ENCODE peak calls at places on chromosomes 2 and 18, in four cellular contexts. K is tibial nerve, Y is left ventricle myocardium inferior, E is transverse colon. J is an unnamed sample.

GRCh38 chr2:11132036-11132671 is 23.1 kb upstream of the SLC66A3 start:
- DNase-seq in K (no peak), Y (no peak), E (no peak), J (no peak)

GRCh38 chr2:85184231-85184630 is 51.0 kb downstream of the TCF7L1 start:
- DNase-seq in K (no peak), Y (no peak), E (no peak), J (no peak)

GRCh38 chr2:108586631-108587030 is 52.4 kb downstream of the LIMS1 start:
- DNase-seq in K (no peak), Y (no peak), E (no peak), J (no peak)

GRCh38 chr2:24182507-24182906 is 7.7 kb downstream of the FAM228A start:
- DNase-seq in K (no peak), Y (no peak), E (no peak), J (no peak)

GRCh38 chr2:99806758-99807157 is 316.9 kb upstream of the REV1 start:
- DNase-seq in K (no peak), Y (no peak), E (no peak), J (no peak)

GRCh38 chr2:107062173-107062572 is 176.2 kb upstream of the ST6GAL2 start:
- DNase-seq in K (no peak), Y (peak; percentile 14), E (peak; percentile 69), J (no peak)

GRCh38 chr2:174332607-174333001 is 2.1 kb upstream of the SP9 start:
- DNase-seq in K (no peak), Y (no peak), E (no peak), J (no peak)

GRCh38 chr2:73156539-73157124 is 43.9 kb upstream of the RAB11FIP5 start:
- DNase-seq in K (no peak), Y (peak; percentile 61), E (peak; percentile 56), J (no peak)

GRCh38 chr2:201513271-201513670 is 61.7 kb downstream of the STRADB start:
- DNase-seq in K (no peak), Y (no peak), E (no peak), J (no peak)

GRCh38 chr2:145874466-145874865 is 1354.5 kb upstream of the ZEB2 start:
- DNase-seq in K (no peak), Y (no peak), E (no peak), J (no peak)

GRCh38 chr2:64137996-64138395 is 6.2 kb downstream of the PELI1 start:
- DNase-seq in K (no peak), Y (no peak), E (no peak), J (no peak)
- H3K27ac ChIP-seq in K (no peak overlapping the region), Y (peak overlapping the region; percentile 30), E (peak overlapping the region; percentile 10), J (no peak overlapping the region)

GRCh38 chr2:197555467-197555866 is 39.6 kb downstream of the MOB4 start:
- DNase-seq in K (no peak), Y (no peak), E (no peak), J (no peak)
- H3K36me3 ChIP-seq in K (no peaks in the 10 kb centered on the region), Y (peaks cover 45% of the 10 kb centered on the region), E (no peaks in the 10 kb centered on the region), J (peaks cover 17% of the 10 kb centered on the region)

DNA sequence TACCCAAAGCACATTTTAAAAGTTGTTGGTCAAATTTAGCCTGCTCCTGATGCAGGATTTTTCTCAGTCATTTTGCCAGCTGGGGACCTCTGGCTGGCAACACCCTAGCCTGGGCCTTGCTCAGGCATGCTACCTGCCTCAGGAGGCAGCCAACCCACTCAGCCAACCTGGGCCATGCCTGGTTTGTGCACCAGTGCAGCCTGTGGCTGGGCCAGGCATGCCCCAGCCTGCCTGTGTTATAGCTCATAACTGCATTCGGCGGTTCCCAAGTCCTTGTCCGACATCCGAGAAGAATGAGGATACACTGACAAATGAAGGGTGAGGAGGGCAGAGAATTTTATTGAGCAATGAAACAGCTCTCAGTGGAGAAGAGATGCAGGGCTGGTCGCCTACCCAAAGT is 608.0 kb downstream of the SUCLG1 start:
- DNase-seq in K (no peak), Y (no peak), E (no peak), J (no peak)
- H3K27ac ChIP-seq in K (no peak overlapping the region), Y (no peak overlapping the region), E (no peak overlapping the region), J (no peak overlapping the region)

GRCh38 chr18:33830210-33830609 is 252.2 kb downstream of the ASXL3 start:
- DNase-seq in K (no peak), Y (no peak), E (no peak), J (no peak)
- H3K36me3 ChIP-seq in K (no peaks in the 10 kb centered on the region), Y (no peaks in the 10 kb centered on the region), E (no peaks in the 10 kb centered on the region), J (no peaks in the 10 kb centered on the region)

DNA sequence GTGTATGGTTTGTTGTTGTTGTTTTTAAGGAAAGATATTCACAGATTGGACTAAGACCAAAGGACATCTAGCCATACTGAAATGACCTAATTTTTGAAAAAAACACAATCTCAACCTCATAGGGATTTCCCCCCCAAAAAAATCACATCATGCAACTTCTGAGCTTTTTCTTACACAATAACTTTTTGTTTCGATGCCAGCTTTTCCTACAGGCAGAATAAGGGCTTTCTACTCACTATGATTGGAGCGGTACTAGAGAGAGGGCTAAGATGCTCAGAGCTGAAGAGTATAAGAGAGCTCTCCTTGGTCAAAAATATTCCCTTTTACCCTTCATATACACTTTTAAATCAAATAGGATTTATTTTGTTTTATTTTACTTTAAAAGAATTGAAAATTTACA is 32.4 kb upstream of the SLC3A1 start:
- DNase-seq in K (no peak), Y (no peak), E (no peak), J (no peak)
- H3K27ac ChIP-seq in K (no peak overlapping the region), Y (no peak overlapping the region), E (no peak overlapping the region), J (no peak overlapping the region)

GRCh38 chr2:218746470-218746795 is 35.5 kb upstream of the CYP27A1 start:
- DNase-seq in K (no peak), Y (no peak), E (no peak), J (no peak)

GRCh38 chr2:218746960-218747359 is 35.0 kb upstream of the CYP27A1 start:
- DNase-seq in K (no peak), Y (no peak), E (no peak), J (no peak)

GRCh38 chr2:218745559-218746469 is 35.2 kb downstream of the TTLL4 start:
- DNase-seq in K (peak; percentile 76), Y (peak; percentile 81), E (no peak), J (no peak)

GRCh38 chr2:218744615-218745014 is 34.0 kb downstream of the TTLL4 start:
- DNase-seq in K (no peak), Y (no peak), E (no peak), J (no peak)

GRCh38 chr2:218745160-218745558 is 34.5 kb downstream of the TTLL4 start:
- DNase-seq in K (no peak), Y (no peak), E (no peak), J (no peak)
- H3K36me3 ChIP-seq in K (peaks cover 18% of the 10 kb centered on the region), Y (peaks cover 58% of the 10 kb centered on the region), E (no peaks in the 10 kb centered on the region), J (peaks cover 52% of the 10 kb centered on the region)

GRCh38 chr2:238567067-238567855 is 140.5 kb downstream of the ASB1 start:
- DNase-seq in K (no peak), Y (no peak), E (peak; percentile 52), J (no peak)

GRCh38 chr2:238566001-238566645 is 139.4 kb downstream of the ASB1 start:
- DNase-seq in K (no peak), Y (no peak), E (no peak), J (no peak)

GRCh38 chr2:238568455-238569414 is 142.0 kb downstream of the ASB1 start:
- DNase-seq in K (no peak), Y (no peak), E (no peak), J (no peak)

GRCh38 chr2:238569415-238570195 is 142.9 kb downstream of the ASB1 start:
- DNase-seq in K (no peak), Y (no peak), E (no peak), J (no peak)

GRCh38 chr2:238567996-238568395 is 141.3 kb downstream of the ASB1 start:
- DNase-seq in K (no peak), Y (no peak), E (no peak), J (no peak)
- H3K27ac ChIP-seq in K (no peak overlapping the region), Y (no peak overlapping the region), E (no peak overlapping the region), J (no peak overlapping the region)

DNA sequence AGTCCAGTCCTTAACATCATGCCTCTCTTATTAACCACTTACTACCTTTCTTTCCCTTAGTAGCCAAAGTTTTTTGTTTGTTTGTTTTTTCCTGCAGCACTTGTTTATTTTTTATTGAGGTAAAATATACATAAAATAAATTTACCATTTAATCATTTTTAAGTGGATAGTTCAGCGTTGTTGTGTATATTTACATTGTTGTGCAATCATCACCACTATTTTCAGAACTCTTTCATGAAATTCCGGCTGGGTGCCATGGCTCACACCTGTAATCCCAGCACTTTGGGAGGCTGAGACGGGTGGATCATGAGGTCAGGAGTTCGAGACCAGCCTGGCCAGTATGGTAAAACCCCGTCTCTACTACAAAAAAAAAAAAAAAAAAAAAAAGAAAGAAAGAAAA is 38.1 kb upstream of the LHCGR start:
- DNase-seq in K (no peak), Y (no peak), E (no peak), J (no peak)
- H3K36me3 ChIP-seq in K (no peaks in the 10 kb centered on the region), Y (no peaks in the 10 kb centered on the region), E (no peaks in the 10 kb centered on the region), J (no peaks in the 10 kb centered on the region)

J was measured in effector memory CD4-positive, alpha-beta T cell.